ENCODE peak calls at places on chromosome 19, in five cellular contexts. One of them, this sample, is unnamed.

GRCh38 chr19:55149078-55150003 is at the start of gene TNNT1:
- DNase-seq in uterus: no peak
- DNase-seq in astrocyte: no peak
- DNase-seq in GM23338: peak; percentile 83
- DNase-seq in neural progenitor cell: peak; percentile 78
- DNase-seq in this sample: peak; percentile 51

GRCh38 chr19:24033962-24034342 is 53.0 kb upstream of the ZNF254 start:
- DNase-seq in uterus: peak; percentile 19
- DNase-seq in astrocyte: peak; percentile 57
- DNase-seq in GM23338: peak; percentile 50
- DNase-seq in neural progenitor cell: peak; percentile 46
- DNase-seq in this sample: peak; percentile 78

GRCh38 chr19:55441692-55442321 is 1.3 kb downstream of the SHISA7 start:
- DNase-seq in uterus: no peak
- DNase-seq in astrocyte: no peak
- DNase-seq in GM23338: peak; percentile 87
- DNase-seq in neural progenitor cell: peak; percentile 48
- DNase-seq in this sample: no peak

GRCh38 chr19:55117063-55117635 is 288 bp downstream of the PPP1R12C start:
- DNase-seq in uterus: peak; percentile 42
- DNase-seq in astrocyte: no peak
- DNase-seq in GM23338: no peak
- DNase-seq in neural progenitor cell: no peak
- DNase-seq in this sample: no peak

GRCh38 chr19:35093430-35093829 is 22.2 kb upstream of the FXYD3 start:
- DNase-seq in uterus: no peak
- DNase-seq in astrocyte: no peak
- DNase-seq in GM23338: no peak
- DNase-seq in neural progenitor cell: no peak
- DNase-seq in this sample: no peak

GRCh38 chr19:18390075-18390909 is 4.3 kb downstream of the GDF15 start:
- DNase-seq in uterus: no peak
- DNase-seq in astrocyte: no peak
- DNase-seq in GM23338: no peak
- DNase-seq in neural progenitor cell: no peak
- DNase-seq in this sample: no peak

GRCh38 chr19:3294080-3294850 is 69.8 kb downstream of the CELF5 start:
- DNase-seq in uterus: no peak
- DNase-seq in astrocyte: no peak
- DNase-seq in GM23338: no peak
- DNase-seq in neural progenitor cell: no peak
- DNase-seq in this sample: no peak

GRCh38 chr19:22945560-22945959 is 57.4 kb downstream of the ZNF728 start:
- DNase-seq in uterus: no peak
- DNase-seq in astrocyte: peak; percentile 20
- DNase-seq in GM23338: peak; percentile 62
- DNase-seq in neural progenitor cell: peak; percentile 33
- DNase-seq in this sample: no peak

GRCh38 chr19:13060964-13061927 is 41.4 kb downstream of the LYL1 start:
- DNase-seq in uterus: peak; percentile 83
- DNase-seq in astrocyte: no peak
- DNase-seq in GM23338: peak; percentile 95
- DNase-seq in neural progenitor cell: peak; percentile 94
- DNase-seq in this sample: peak; percentile 90

GRCh38 chr19:45973564-45974338 is at the start of gene NOVA2:
- DNase-seq in uterus: peak; percentile 66
- DNase-seq in astrocyte: peak; percentile 64
- DNase-seq in GM23338: peak; percentile 96
- DNase-seq in neural progenitor cell: peak; percentile 96
- DNase-seq in this sample: peak; percentile 76

GRCh38 chr19:32404213-32404938 is 1.2 kb upstream of the DPY19L3 start:
- DNase-seq in uterus: no peak
- DNase-seq in astrocyte: no peak
- DNase-seq in GM23338: peak; percentile 57
- DNase-seq in neural progenitor cell: peak; percentile 78
- DNase-seq in this sample: no peak

GRCh38 chr19:49977846-49978245 is 16.9 kb upstream of the SIGLEC11 start:
- DNase-seq in uterus: no peak
- DNase-seq in astrocyte: no peak
- DNase-seq in GM23338: no peak
- DNase-seq in neural progenitor cell: no peak
- DNase-seq in this sample: no peak

GRCh38 chr19:3698386-3698950 is 1.8 kb downstream of the PIP5K1C start:
- DNase-seq in uterus: no peak
- DNase-seq in astrocyte: no peak
- DNase-seq in GM23338: no peak
- DNase-seq in neural progenitor cell: no peak
- DNase-seq in this sample: no peak

GRCh38 chr19:9943744-9944143 is 7.4 kb upstream of the OLFM2 start:
- DNase-seq in uterus: no peak
- DNase-seq in astrocyte: no peak
- DNase-seq in GM23338: no peak
- DNase-seq in neural progenitor cell: no peak
- DNase-seq in this sample: no peak

GRCh38 chr19:33868821-33869412 is 72.2 kb downstream of the KCTD15 start:
- DNase-seq in uterus: peak; percentile 18
- DNase-seq in astrocyte: no peak
- DNase-seq in GM23338: peak; percentile 55
- DNase-seq in neural progenitor cell: peak; percentile 50
- DNase-seq in this sample: no peak

GRCh38 chr19:38486731-38487336 is 53.3 kb downstream of the RYR1 start:
- DNase-seq in uterus: no peak
- DNase-seq in astrocyte: no peak
- DNase-seq in GM23338: no peak
- DNase-seq in neural progenitor cell: no peak
- DNase-seq in this sample: no peak

GRCh38 chr19:55088021-55088451 is 12.4 kb downstream of the EPS8L1 start:
- DNase-seq in uterus: no peak
- DNase-seq in astrocyte: no peak
- DNase-seq in GM23338: no peak
- DNase-seq in neural progenitor cell: no peak
- DNase-seq in this sample: no peak

GRCh38 chr19:50925734-50926133 is 14.5 kb upstream of the KLK4 start:
- DNase-seq in uterus: no peak
- DNase-seq in astrocyte: no peak
- DNase-seq in GM23338: no peak
- DNase-seq in neural progenitor cell: no peak
- DNase-seq in this sample: no peak

GRCh38 chr19:45323671-45324081 is 1.0 kb upstream of the CKM start:
- DNase-seq in uterus: no peak
- DNase-seq in astrocyte: no peak
- DNase-seq in GM23338: peak; percentile 75
- DNase-seq in neural progenitor cell: peak; percentile 56
- DNase-seq in this sample: no peak

GRCh38 chr19:4695224-4695731 is 25.1 kb upstream of the MYDGF start:
- DNase-seq in uterus: peak; percentile 37
- DNase-seq in astrocyte: no peak
- DNase-seq in GM23338: no peak
- DNase-seq in neural progenitor cell: no peak
- DNase-seq in this sample: no peak

GRCh38 chr19:33621811-33622504 is at the start of gene CHST8:
- DNase-seq in uterus: no peak
- DNase-seq in astrocyte: peak; percentile 18
- DNase-seq in GM23338: peak; percentile 82
- DNase-seq in neural progenitor cell: peak; percentile 92
- DNase-seq in this sample: no peak

GRCh38 chr19:11530432-11530831 is 1.5 kb upstream of the ECSIT start:
- DNase-seq in uterus: peak; percentile 79
- DNase-seq in astrocyte: peak; percentile 68
- DNase-seq in GM23338: peak; percentile 96
- DNase-seq in neural progenitor cell: peak; percentile 89
- DNase-seq in this sample: peak; percentile 87

GRCh38 chr19:48967346-48968178 is 2.5 kb downstream of the FTL start:
- DNase-seq in uterus: no peak
- DNase-seq in astrocyte: peak; percentile 42
- DNase-seq in GM23338: no peak
- DNase-seq in neural progenitor cell: no peak
- DNase-seq in this sample: peak; percentile 77

GRCh38 chr19:18895038-18895827 is 725 bp downstream of the CERS1 start:
- DNase-seq in uterus: peak; percentile 14
- DNase-seq in astrocyte: no peak
- DNase-seq in GM23338: peak; percentile 79
- DNase-seq in neural progenitor cell: peak; percentile 90
- DNase-seq in this sample: no peak

GRCh38 chr19:34436716-34437115 is 8.5 kb downstream of the UBA2 start:
- DNase-seq in uterus: no peak
- DNase-seq in astrocyte: peak; percentile 40
- DNase-seq in GM23338: no peak
- DNase-seq in neural progenitor cell: no peak
- DNase-seq in this sample: no peak

GRCh38 chr19:35812220-35813042 is at the start of gene PRODH2:
- DNase-seq in uterus: no peak
- DNase-seq in astrocyte: no peak
- DNase-seq in GM23338: no peak
- DNase-seq in neural progenitor cell: no peak
- DNase-seq in this sample: no peak

GRCh38 chr19:6067975-6068374 is 42.3 kb downstream of the RFX2 start:
- DNase-seq in uterus: no peak
- DNase-seq in astrocyte: no peak
- DNase-seq in GM23338: no peak
- DNase-seq in neural progenitor cell: no peak
- DNase-seq in this sample: peak; percentile 23
- H3K4me1 ChIP-seq in uterus: peaks cover 32% of the 10 kb centered on the region
- H3K4me1 ChIP-seq in astrocyte: peaks cover 50% of the 10 kb centered on the region
- H3K4me1 ChIP-seq in GM23338: peaks cover 5% of the 10 kb centered on the region
- H3K4me1 ChIP-seq in neural progenitor cell: peaks cover 14% of the 10 kb centered on the region
- H3K4me1 ChIP-seq in this sample: peaks cover 50% of the 10 kb centered on the region

GRCh38 chr19:1408300-1409203 is 1.2 kb downstream of the DAZAP1 start:
- DNase-seq in uterus: no peak
- DNase-seq in astrocyte: peak; percentile 36
- DNase-seq in GM23338: peak; percentile 59
- DNase-seq in neural progenitor cell: peak; percentile 70
- DNase-seq in this sample: peak; percentile 84

GRCh38 chr19:1409204-1410005 is 2.0 kb downstream of the DAZAP1 start:
- DNase-seq in uterus: no peak
- DNase-seq in astrocyte: no peak
- DNase-seq in GM23338: no peak
- DNase-seq in neural progenitor cell: no peak
- DNase-seq in this sample: peak; percentile 75

GRCh38 chr19:1411255-1412191 is 4.1 kb downstream of the DAZAP1 start:
- DNase-seq in uterus: no peak
- DNase-seq in astrocyte: peak; percentile 47
- DNase-seq in GM23338: no peak
- DNase-seq in neural progenitor cell: no peak
- DNase-seq in this sample: no peak

GRCh38 chr19:1410789-1411188 is 3.4 kb downstream of the DAZAP1 start:
- DNase-seq in uterus: no peak
- DNase-seq in astrocyte: no peak
- DNase-seq in GM23338: no peak
- DNase-seq in neural progenitor cell: no peak
- DNase-seq in this sample: no peak

GRCh38 chr19:1410136-1410786 is 2.9 kb downstream of the DAZAP1 start:
- DNase-seq in uterus: no peak
- DNase-seq in astrocyte: peak; percentile 65
- DNase-seq in GM23338: no peak
- DNase-seq in neural progenitor cell: no peak
- DNase-seq in this sample: no peak
- H3K4me1 ChIP-seq in uterus: no peaks in the 10 kb centered on the region
- H3K4me1 ChIP-seq in astrocyte: peaks cover 49% of the 10 kb centered on the region
- H3K4me1 ChIP-seq in GM23338: peaks cover 20% of the 10 kb centered on the region
- H3K4me1 ChIP-seq in neural progenitor cell: peaks cover 14% of the 10 kb centered on the region
- H3K4me1 ChIP-seq in this sample: peaks cover 60% of the 10 kb centered on the region

DNA sequence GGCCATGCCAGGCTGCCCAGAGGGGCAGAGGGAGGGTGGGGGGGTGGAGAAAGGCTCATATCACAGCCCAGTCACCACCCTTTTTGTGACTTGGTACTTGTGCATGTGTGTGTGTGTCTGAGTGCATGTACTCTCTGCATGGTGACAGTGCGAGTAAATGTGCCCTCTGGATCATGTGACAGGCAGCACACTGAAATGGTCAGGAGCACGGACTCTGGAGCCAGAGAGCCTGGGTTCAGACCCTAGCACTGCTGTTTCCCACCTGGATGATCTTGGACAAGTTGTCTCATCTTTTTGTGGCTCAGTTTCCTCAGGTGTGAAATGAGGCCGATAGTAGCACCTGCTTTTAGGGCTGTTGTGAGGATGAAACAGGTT is 2.0 kb downstream of the CIC start:
- DNase-seq in uterus: no peak
- DNase-seq in astrocyte: no peak
- DNase-seq in GM23338: no peak
- DNase-seq in neural progenitor cell: no peak
- DNase-seq in this sample: no peak
- H3K4me1 ChIP-seq in uterus: peaks cover 5% of the 10 kb centered on the region
- H3K4me1 ChIP-seq in astrocyte: peaks cover 30% of the 10 kb centered on the region
- H3K4me1 ChIP-seq in GM23338: peaks cover 9% of the 10 kb centered on the region
- H3K4me1 ChIP-seq in neural progenitor cell: peaks cover 8% of the 10 kb centered on the region
- H3K4me1 ChIP-seq in this sample: peaks cover 37% of the 10 kb centered on the region

GRCh38 chr19:40282920-40283319 is 2.2 kb downstream of the AKT2 start:
- DNase-seq in uterus: no peak
- DNase-seq in astrocyte: peak; percentile 9
- DNase-seq in GM23338: no peak
- DNase-seq in neural progenitor cell: no peak
- DNase-seq in this sample: no peak

GRCh38 chr19:40283414-40284250 is 1.5 kb downstream of the AKT2 start:
- DNase-seq in uterus: no peak
- DNase-seq in astrocyte: no peak
- DNase-seq in GM23338: no peak
- DNase-seq in neural progenitor cell: no peak
- DNase-seq in this sample: no peak

GRCh38 chr19:40281381-40282208 is 3.5 kb downstream of the AKT2 start:
- DNase-seq in uterus: no peak
- DNase-seq in astrocyte: no peak
- DNase-seq in GM23338: no peak
- DNase-seq in neural progenitor cell: no peak
- DNase-seq in this sample: no peak

GRCh38 chr19:40280608-40281221 is 4.4 kb downstream of the AKT2 start:
- DNase-seq in uterus: no peak
- DNase-seq in astrocyte: no peak
- DNase-seq in GM23338: peak; percentile 51
- DNase-seq in neural progenitor cell: no peak
- DNase-seq in this sample: no peak

GRCh38 chr19:40282209-40282580 is 3.0 kb downstream of the AKT2 start:
- DNase-seq in uterus: no peak
- DNase-seq in astrocyte: no peak
- DNase-seq in GM23338: no peak
- DNase-seq in neural progenitor cell: no peak
- DNase-seq in this sample: no peak
- H3K4me1 ChIP-seq in uterus: peaks cover 11% of the 10 kb centered on the region
- H3K4me1 ChIP-seq in astrocyte: peaks cover 18% of the 10 kb centered on the region
- H3K4me1 ChIP-seq in GM23338: peaks cover 17% of the 10 kb centered on the region
- H3K4me1 ChIP-seq in neural progenitor cell: peaks cover 10% of the 10 kb centered on the region
- H3K4me1 ChIP-seq in this sample: peaks cover 57% of the 10 kb centered on the region

GRCh38 chr19:7336321-7336973 is 12.3 kb upstream of the ARHGEF18 start:
- DNase-seq in uterus: no peak
- DNase-seq in astrocyte: no peak
- DNase-seq in GM23338: no peak
- DNase-seq in neural progenitor cell: no peak
- DNase-seq in this sample: peak; percentile 55
- H3K4me1 ChIP-seq in uterus: no peaks in the 10 kb centered on the region
- H3K4me1 ChIP-seq in astrocyte: no peaks in the 10 kb centered on the region
- H3K4me1 ChIP-seq in GM23338: no peaks in the 10 kb centered on the region
- H3K4me1 ChIP-seq in neural progenitor cell: no peaks in the 10 kb centered on the region
- H3K4me1 ChIP-seq in this sample: peaks cover 5% of the 10 kb centered on the region

GRCh38 chr19:43767818-43768217 is 13.0 kb downstream of the KCNN4 start:
- DNase-seq in uterus: no peak
- DNase-seq in astrocyte: no peak
- DNase-seq in GM23338: no peak
- DNase-seq in neural progenitor cell: no peak
- DNase-seq in this sample: no peak
- H3K4me1 ChIP-seq in uterus: no peaks in the 10 kb centered on the region
- H3K4me1 ChIP-seq in astrocyte: peaks cover 35% of the 10 kb centered on the region
- H3K4me1 ChIP-seq in GM23338: peaks cover under 1% of the 10 kb centered on the region
- H3K4me1 ChIP-seq in neural progenitor cell: no peaks in the 10 kb centered on the region
- H3K4me1 ChIP-seq in this sample: peaks cover 22% of the 10 kb centered on the region

GRCh38 chr19:30388819-30389218 is 16.6 kb downstream of the ZNF536 start:
- DNase-seq in uterus: no peak
- DNase-seq in astrocyte: no peak
- DNase-seq in GM23338: no peak
- DNase-seq in neural progenitor cell: no peak
- DNase-seq in this sample: no peak
- H3K4me1 ChIP-seq in uterus: no peaks in the 10 kb centered on the region
- H3K4me1 ChIP-seq in astrocyte: no peaks in the 10 kb centered on the region
- H3K4me1 ChIP-seq in GM23338: peaks cover 23% of the 10 kb centered on the region
- H3K4me1 ChIP-seq in neural progenitor cell: peaks cover 14% of the 10 kb centered on the region
- H3K4me1 ChIP-seq in this sample: no peaks in the 10 kb centered on the region